ENCODE peak calls at places on chromosomes 13 and 19, in six cellular contexts. Z is pancreas; R is activated T-helper 1 cell treated with anti-CD3 and anti-CD28 coated beads, Interleukin-2, amount 50 U/mL, for 16 hours; H is stimulated activated naive CD4-positive, alpha-beta T cell treated with Interleukin-2 at 50 U/mL for 16 hours; O is fibroblast of gingiva; X is NCI-H774. W is an unnamed sample.

GRCh38 chr13:56909896-56910600 is 230.7 kb upstream of the PRR20A start:
- DNase-seq in Z (no peak), R (no peak), H (no peak), O (no peak), X (no peak), W (no peak)

GRCh38 chr13:70391678-70392077 is 283.4 kb upstream of the KLHL1 start:
- DNase-seq in Z (peak), R (no peak), H (no peak), O (no peak), X (peak), W (no peak)

GRCh38 chr19:30742539-30742938 is 370.4 kb downstream of the ZNF536 start:
- DNase-seq in Z (no peak), R (no peak), H (no peak), O (no peak), X (no peak), W (no peak)

GRCh38 chr13:49641810-49642291 is 13.5 kb downstream of the ARL11 start:
- DNase-seq in Z (no peak), R (no peak), H (no peak), O (peak), X (no peak), W (peak)

GRCh38 chr13:104571161-104571889 is 1505.1 kb upstream of the SLC10A2 start:
- DNase-seq in Z (peak), R (no peak), H (no peak), O (peak), X (peak), W (peak)

GRCh38 chr19:9075064-9075964 is 11.5 kb upstream of the OR1M1 start:
- DNase-seq in Z (peak), R (no peak), H (no peak), O (peak), X (no peak), W (peak)

GRCh38 chr13:42883771-42884170 is 102.4 kb downstream of the FAM216B start:
- DNase-seq in Z (no peak), R (no peak), H (no peak), O (peak), X (no peak), W (peak)

GRCh38 chr19:2117215-2117960 is 20.7 kb downstream of the IZUMO4 start:
- DNase-seq in Z (peak), R (no peak), H (no peak), O (no peak), X (no peak), W (no peak)

GRCh38 chr13:40191186-40191980 is 475.1 kb downstream of the FOXO1 start:
- DNase-seq in Z (no peak), R (no peak), H (no peak), O (no peak), X (no peak), W (peak)

GRCh38 chr13:78383899-78384298 is 219.5 kb downstream of the POU4F1 start:
- DNase-seq in Z (no peak), R (no peak), H (no peak), O (no peak), X (no peak), W (no peak)

GRCh38 chr13:45367358-45367757 is 26.4 kb upstream of the TPT1 start:
- DNase-seq in Z (no peak), R (peak), H (peak), O (peak), X (no peak), W (peak)

GRCh38 chr19:1154731-1155351 is 19.2 kb downstream of the SBNO2 start:
- DNase-seq in Z (peak), R (no peak), H (no peak), O (peak), X (no peak), W (peak)

GRCh38 chr19:44746946-44747738 is 1.4 kb upstream of the BCL3 start:
- DNase-seq in Z (peak), R (peak), H (peak), O (peak), X (peak), W (peak)

GRCh38 chr19:45769821-45770191 is 754 bp upstream of the SIX5 start:
- DNase-seq in Z (peak), R (peak), H (peak), O (peak), X (no peak), W (peak)

GRCh38 chr19:3364501-3364858 is 1.9 kb upstream of the NFIC start:
- DNase-seq in Z (no peak), R (no peak), H (no peak), O (no peak), X (no peak), W (no peak)

GRCh38 chr19:7391218-7391670 is 42.5 kb downstream of the ARHGEF18 start:
- DNase-seq in Z (peak), R (no peak), H (no peak), O (no peak), X (no peak), W (peak)

GRCh38 chr13:100983111-100983510 is 308.5 kb upstream of the TMTC4 start:
- DNase-seq in Z (no peak), R (no peak), H (no peak), O (no peak), X (no peak), W (no peak)

GRCh38 chr13:44876782-44877324 is 112.4 kb downstream of the NUFIP1 start:
- DNase-seq in Z (no peak), R (no peak), H (no peak), O (no peak), X (no peak), W (no peak)

GRCh38 chr19:18224525-18225354 is 1.5 kb downstream of the PDE4C start:
- DNase-seq in Z (peak), R (peak), H (peak), O (peak), X (peak), W (peak)